ENCODE peak calls at places on chromosomes 13 and 19, in seven cellular contexts. One of them, this sample, is unnamed.

GRCh38 chr13:59012731-59013130 is 1151.0 kb downstream of the DIAPH3 start:
- DNase-seq in K562: no peak
- DNase-seq in GM12878: no peak
- DNase-seq in HepG2: no peak
- DNase-seq in H1: no peak
- DNase-seq in HCT116: no peak
- DNase-seq in SK-N-SH: no peak
- DNase-seq in this sample: no peak

GRCh38 chr13:71624641-71625040 is 242.4 kb downstream of the DACH1 start:
- DNase-seq in H1: no peak
- DNase-seq in HCT116: no peak
- DNase-seq in SK-N-SH: no peak
- DNase-seq in K562: no peak
- DNase-seq in HepG2: no peak
- DNase-seq in GM12878: no peak
- DNase-seq in this sample: no peak

GRCh38 chr13:32264407-32264806 is 50.8 kb downstream of the ZAR1L start:
- DNase-seq in K562: no peak
- DNase-seq in HCT116: no peak
- DNase-seq in GM12878: no peak
- DNase-seq in H1: no peak
- DNase-seq in SK-N-SH: no peak
- DNase-seq in HepG2: no peak
- DNase-seq in this sample: no peak

GRCh38 chr13:106916329-106916728 is 348.4 kb upstream of the ARGLU1 start:
- DNase-seq in K562: no peak
- DNase-seq in SK-N-SH: no peak
- DNase-seq in H1: no peak
- DNase-seq in HepG2: no peak
- DNase-seq in HCT116: no peak
- DNase-seq in GM12878: no peak
- DNase-seq in this sample: no peak

GRCh38 chr19:57053401-57053800 is 66.4 kb upstream of the USP29 start:
- DNase-seq in HCT116: no peak
- DNase-seq in HepG2: no peak
- DNase-seq in K562: no peak
- DNase-seq in H1: no peak
- DNase-seq in SK-N-SH: no peak
- DNase-seq in GM12878: no peak
- DNase-seq in this sample: no peak

GRCh38 chr13:81302677-81303076 is 961.8 kb upstream of the SPRY2 start:
- DNase-seq in K562: no peak
- DNase-seq in H1: no peak
- DNase-seq in GM12878: no peak
- DNase-seq in SK-N-SH: no peak
- DNase-seq in HepG2: no peak
- DNase-seq in HCT116: no peak
- DNase-seq in this sample: no peak

GRCh38 chr13:54091884-54092283 is 1063.3 kb downstream of the OLFM4 start:
- DNase-seq in H1: no peak
- DNase-seq in K562: no peak
- DNase-seq in SK-N-SH: no peak
- DNase-seq in GM12878: no peak
- DNase-seq in HCT116: no peak
- DNase-seq in HepG2: no peak
- DNase-seq in this sample: no peak

GRCh38 chr19:48284891-48285290 is 15.0 kb downstream of the ZNF114 start:
- DNase-seq in GM12878: no peak
- DNase-seq in H1: no peak
- DNase-seq in SK-N-SH: no peak
- DNase-seq in HCT116: no peak
- DNase-seq in K562: no peak
- DNase-seq in HepG2: no peak
- DNase-seq in this sample: no peak

GRCh38 chr13:30017880-30018279 is 167.5 kb upstream of the UBL3 start:
- DNase-seq in HepG2: no peak
- DNase-seq in GM12878: no peak
- DNase-seq in HCT116: no peak
- DNase-seq in K562: no peak
- DNase-seq in H1: no peak
- DNase-seq in SK-N-SH: no peak
- DNase-seq in this sample: no peak

GRCh38 chr13:29566864-29567263 is 28.6 kb downstream of the SLC7A1 start:
- DNase-seq in H1: no peak
- DNase-seq in SK-N-SH: no peak
- DNase-seq in GM12878: no peak
- DNase-seq in HepG2: no peak
- DNase-seq in K562: no peak
- DNase-seq in HCT116: no peak
- DNase-seq in this sample: no peak

GRCh38 chr19:31223805-31224534 is 125.3 kb downstream of the TSHZ3 start:
- DNase-seq in HepG2: no peak
- DNase-seq in H1: no peak
- DNase-seq in SK-N-SH: no peak
- DNase-seq in GM12878: no peak
- DNase-seq in K562: no peak
- DNase-seq in HCT116: no peak
- DNase-seq in this sample: no peak

GRCh38 chr19:51272183-51272817 is 21.4 kb downstream of the SIGLECL1 start:
- DNase-seq in GM12878: no peak
- DNase-seq in HepG2: no peak
- DNase-seq in H1: peak
- DNase-seq in SK-N-SH: no peak
- DNase-seq in HCT116: no peak
- DNase-seq in K562: peak
- DNase-seq in this sample: no peak

GRCh38 chr13:47549219-47549752 is 451.8 kb downstream of the SUCLA2 start:
- DNase-seq in H1: no peak
- DNase-seq in SK-N-SH: no peak
- DNase-seq in HCT116: no peak
- DNase-seq in GM12878: no peak
- DNase-seq in K562: peak
- DNase-seq in HepG2: no peak
- DNase-seq in this sample: no peak

GRCh38 chr19:36547001-36547732 is 19.1 kb upstream of the ZNF260 start:
- DNase-seq in GM12878: no peak
- DNase-seq in H1: no peak
- DNase-seq in HCT116: no peak
- DNase-seq in HepG2: no peak
- DNase-seq in K562: peak
- DNase-seq in SK-N-SH: no peak
- DNase-seq in this sample: peak

GRCh38 chr13:82879921-82880320 is 1002.4 kb downstream of the SLITRK1 start:
- DNase-seq in K562: no peak
- DNase-seq in HCT116: no peak
- DNase-seq in SK-N-SH: no peak
- DNase-seq in H1: no peak
- DNase-seq in HepG2: no peak
- DNase-seq in GM12878: no peak
- DNase-seq in this sample: no peak

GRCh38 chr19:17889609-17890214 is 18.0 kb downstream of the SLC5A5 start:
- DNase-seq in K562: peak
- DNase-seq in HCT116: no peak
- DNase-seq in HepG2: peak
- DNase-seq in H1: peak
- DNase-seq in GM12878: no peak
- DNase-seq in SK-N-SH: no peak
- DNase-seq in this sample: peak

GRCh38 chr13:105918842-105919741 is 616.4 kb downstream of the EFNB2 start:
- DNase-seq in HCT116: peak
- DNase-seq in GM12878: no peak
- DNase-seq in H1: no peak
- DNase-seq in K562: peak
- DNase-seq in SK-N-SH: peak
- DNase-seq in HepG2: peak
- DNase-seq in this sample: no peak

GRCh38 chr13:37109080-37109678 is 3.7 kb upstream of the CSNK1A1L start:
- DNase-seq in K562: peak
- DNase-seq in HCT116: no peak
- DNase-seq in HepG2: peak
- DNase-seq in GM12878: no peak
- DNase-seq in SK-N-SH: peak
- DNase-seq in H1: no peak
- DNase-seq in this sample: no peak

GRCh38 chr19:55520691-55521292 is 16.1 kb downstream of the SBK2 start:
- DNase-seq in HepG2: no peak
- DNase-seq in SK-N-SH: no peak
- DNase-seq in K562: peak
- DNase-seq in HCT116: no peak
- DNase-seq in GM12878: no peak
- DNase-seq in H1: no peak
- DNase-seq in this sample: no peak

GRCh38 chr13:20901668-20902437 is 693 bp downstream of the XPO4 start:
- DNase-seq in HepG2: peak
- DNase-seq in GM12878: no peak
- DNase-seq in SK-N-SH: peak
- DNase-seq in HCT116: peak
- DNase-seq in H1: no peak
- DNase-seq in K562: peak
- DNase-seq in this sample: peak

GRCh38 chr19:47095707-47096704 is 17.6 kb downstream of the ZC3H4 start:
- DNase-seq in H1: no peak
- DNase-seq in GM12878: no peak
- DNase-seq in K562: no peak
- DNase-seq in HCT116: peak
- DNase-seq in HepG2: peak
- DNase-seq in SK-N-SH: no peak
- DNase-seq in this sample: peak

GRCh38 chr13:42720858-42721219 is 60.5 kb upstream of the FAM216B start:
- DNase-seq in HepG2: no peak
- DNase-seq in GM12878: no peak
- DNase-seq in SK-N-SH: no peak
- DNase-seq in H1: no peak
- DNase-seq in K562: no peak
- DNase-seq in HCT116: no peak
- DNase-seq in this sample: no peak

GRCh38 chr13:98349731-98350305 is 172.7 kb upstream of the RNF113B start:
- DNase-seq in HepG2: peak
- DNase-seq in K562: peak
- DNase-seq in SK-N-SH: peak
- DNase-seq in HCT116: no peak
- DNase-seq in H1: peak
- DNase-seq in GM12878: no peak
- DNase-seq in this sample: peak

GRCh38 chr19:8403820-8404109 is 9.3 kb upstream of the MARCHF2 start:
- DNase-seq in HCT116: no peak
- DNase-seq in K562: no peak
- DNase-seq in HepG2: no peak
- DNase-seq in H1: no peak
- DNase-seq in SK-N-SH: peak
- DNase-seq in GM12878: no peak
- DNase-seq in this sample: no peak
- TF ChIP-seq JUND in HCT116: no peak
- TF ChIP-seq JUND in K562: no peak
- TF ChIP-seq JUND in HepG2: no peak
- TF ChIP-seq JUND in H1: no peak
- TF ChIP-seq JUND in SK-N-SH: no peak
- TF ChIP-seq JUND in GM12878: no peak
- TF ChIP-seq JUND in this sample: no peak

GRCh38 chr19:33639034-33639681 is 17.4 kb downstream of the CHST8 start:
- DNase-seq in HepG2: no peak
- DNase-seq in GM12878: no peak
- DNase-seq in SK-N-SH: no peak
- DNase-seq in K562: no peak
- DNase-seq in HCT116: no peak
- DNase-seq in H1: no peak
- DNase-seq in this sample: no peak
- TF ChIP-seq JUND in HepG2: no peak
- TF ChIP-seq JUND in GM12878: no peak
- TF ChIP-seq JUND in SK-N-SH: no peak
- TF ChIP-seq JUND in K562: no peak
- TF ChIP-seq JUND in HCT116: no peak
- TF ChIP-seq JUND in H1: no peak
- TF ChIP-seq JUND in this sample: no peak

GRCh38 chr19:2478324-2478755 is 2.4 kb downstream of the GADD45B start:
- DNase-seq in H1: peak
- DNase-seq in HCT116: no peak
- DNase-seq in GM12878: no peak
- DNase-seq in SK-N-SH: peak
- DNase-seq in K562: no peak
- DNase-seq in HepG2: no peak
- DNase-seq in this sample: peak

GRCh38 chr19:2478756-2479555 is 3.0 kb downstream of the GADD45B start:
- DNase-seq in K562: no peak
- DNase-seq in HepG2: no peak
- DNase-seq in SK-N-SH: no peak
- DNase-seq in GM12878: no peak
- DNase-seq in HCT116: no peak
- DNase-seq in H1: peak
- DNase-seq in this sample: peak

GRCh38 chr19:2477141-2477710 is 1.3 kb downstream of the GADD45B start:
- DNase-seq in H1: peak
- DNase-seq in SK-N-SH: no peak
- DNase-seq in HepG2: no peak
- DNase-seq in K562: no peak
- DNase-seq in GM12878: no peak
- DNase-seq in HCT116: no peak
- DNase-seq in this sample: no peak

GRCh38 chr19:2476451-2477140 is 669 bp downstream of the GADD45B start:
- DNase-seq in H1: peak
- DNase-seq in GM12878: no peak
- DNase-seq in K562: no peak
- DNase-seq in SK-N-SH: peak
- DNase-seq in HCT116: no peak
- DNase-seq in HepG2: no peak
- DNase-seq in this sample: no peak

GRCh38 chr19:2477732-2478191 is 1.8 kb downstream of the GADD45B start:
- DNase-seq in K562: no peak
- DNase-seq in HCT116: no peak
- DNase-seq in SK-N-SH: no peak
- DNase-seq in H1: no peak
- DNase-seq in HepG2: no peak
- DNase-seq in GM12878: no peak
- DNase-seq in this sample: no peak
- TF ChIP-seq JUND in K562: no peak
- TF ChIP-seq JUND in HCT116: peak
- TF ChIP-seq JUND in SK-N-SH: no peak
- TF ChIP-seq JUND in H1: no peak
- TF ChIP-seq JUND in HepG2: no peak
- TF ChIP-seq JUND in GM12878: no peak
- TF ChIP-seq JUND in this sample: no peak

DNA sequence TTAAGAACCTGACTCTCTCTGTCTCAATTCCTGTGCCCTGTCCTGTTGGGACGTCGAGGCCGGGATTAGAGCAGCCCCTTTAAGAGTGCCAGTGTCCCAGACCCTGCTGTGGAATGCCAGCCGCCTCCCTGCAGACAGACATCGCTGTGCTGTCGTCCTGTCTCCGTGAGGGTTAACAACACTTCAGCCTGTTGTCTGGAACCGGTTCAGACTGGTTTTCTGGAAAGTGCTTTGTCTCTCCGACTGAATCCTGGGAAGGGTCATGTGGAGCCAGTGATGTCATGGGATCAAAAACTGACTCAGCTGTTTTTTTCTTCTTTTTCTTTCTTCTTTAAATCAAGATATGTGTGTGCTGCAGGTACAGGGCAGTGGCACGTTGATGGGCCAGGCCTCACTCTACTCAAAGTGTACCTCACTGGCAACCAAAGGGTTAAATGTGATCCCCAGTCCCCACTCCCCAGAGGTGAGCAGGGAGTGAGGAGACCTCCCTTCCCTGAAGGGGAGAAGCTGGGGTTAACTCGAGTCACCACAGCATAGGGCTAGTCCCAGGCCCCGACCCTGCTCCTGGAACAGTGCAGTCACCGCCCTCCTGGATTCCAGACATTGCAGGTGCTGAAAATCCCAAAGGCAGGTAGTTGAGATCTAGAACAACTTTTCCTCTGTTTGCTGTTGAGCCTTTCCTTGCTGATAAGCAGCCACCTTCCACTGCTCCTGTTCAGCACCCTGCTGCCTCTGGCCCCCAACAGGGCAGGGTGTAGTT is 50.8 kb downstream of the TSSK6 start:
- DNase-seq in H1: no peak
- DNase-seq in HCT116: no peak
- DNase-seq in HepG2: no peak
- DNase-seq in K562: no peak
- DNase-seq in GM12878: no peak
- DNase-seq in SK-N-SH: no peak
- DNase-seq in this sample: peak
- TF ChIP-seq JUND in H1: no peak
- TF ChIP-seq JUND in HCT116: no peak
- TF ChIP-seq JUND in HepG2: no peak
- TF ChIP-seq JUND in K562: no peak
- TF ChIP-seq JUND in GM12878: no peak
- TF ChIP-seq JUND in SK-N-SH: no peak
- TF ChIP-seq JUND in this sample: no peak